ENCODE peak calls at places on chromosomes 4 and X, in five cellular contexts. V is T-cell; L is midbrain; B is activated T-cell treated with anti-CD3 and anti-CD28 coated beads for 4 hours; A is CD8-positive, alpha-beta T cell. D is an unnamed sample.

GRCh38 chr4:158410272-158410671 is 111.4 kb upstream of the RXFP1 start:
- DNase-seq in V (no peak), L (no peak), B (no peak), A (no peak), D (no peak)

GRCh38 chrX:119398974-119399771 is at the start of gene SLC25A43:
- DNase-seq in V (peak), L (no peak), B (peak), A (peak), D (peak)

GRCh38 chr4:26410385-26411293 is 79.6 kb downstream of the CCKAR start:
- DNase-seq in V (peak), L (peak), B (peak), A (no peak), D (no peak)

GRCh38 chr4:184993243-184993642 is 25.0 kb upstream of the HELT start:
- DNase-seq in V (no peak), L (no peak), B (no peak), A (no peak), D (no peak)

GRCh38 chrX:119482497-119483480 is 14.5 kb downstream of the SLC25A5 start:
- DNase-seq in V (peak), L (peak), B (peak), A (peak), D (peak)

GRCh38 chrX:16839852-16840460 is 30.2 kb downstream of the RBBP7 start:
- DNase-seq in V (no peak), L (no peak), B (no peak), A (no peak), D (no peak)

GRCh38 chr4:152613841-152614240 is 66.0 kb downstream of the TMEM154 start:
- DNase-seq in V (no peak), L (no peak), B (no peak), A (no peak), D (no peak)

GRCh38 chr4:121380448-121381147 is at the start of gene QRFPR:
- DNase-seq in V (no peak), L (no peak), B (no peak), A (no peak), D (no peak)

GRCh38 chr4:121308328-121308663 is 72.5 kb downstream of the QRFPR start:
- DNase-seq in V (no peak), L (no peak), B (no peak), A (no peak), D (no peak)

GRCh38 chrX:19028560-19028959 is 44.6 kb upstream of the PHKA2 start:
- DNase-seq in V (no peak), L (no peak), B (no peak), A (no peak), D (no peak)

GRCh38 chrX:24285082-24285481 is 28.8 kb downstream of the SUPT20HL2 start:
- DNase-seq in V (no peak), L (no peak), B (no peak), A (no peak), D (no peak)

GRCh38 chr4:102022343-102022742 is 231.8 kb downstream of the BANK1 start:
- DNase-seq in V (no peak), L (no peak), B (no peak), A (no peak), D (no peak)

GRCh38 chr4:53558061-53558801 is 33.1 kb downstream of the LNX1 start:
- DNase-seq in V (no peak), L (peak), B (no peak), A (no peak), D (no peak)

GRCh38 chr4:81507530-81507929 is 35.8 kb upstream of the RASGEF1B start:
- DNase-seq in V (no peak), L (no peak), B (no peak), A (no peak), D (no peak)

GRCh38 chr4:95637047-95637600 is 88.4 kb upstream of the UNC5C start:
- DNase-seq in V (no peak), L (no peak), B (no peak), A (no peak), D (no peak)

GRCh38 chr4:544386-545105 is 31.5 kb downstream of the TMEM271 start:
- DNase-seq in V (no peak), L (no peak), B (no peak), A (no peak), D (no peak)

GRCh38 chr4:81042578-81043365 is 12.3 kb downstream of the BMP3 start:
- DNase-seq in V (no peak), L (no peak), B (no peak), A (no peak), D (no peak)

GRCh38 chr4:40241936-40242590 is 45.2 kb downstream of the RHOH start:
- DNase-seq in V (no peak), L (no peak), B (no peak), A (no peak), D (no peak)

GRCh38 chr4:138861130-138861529 is 154.5 kb upstream of the NOCT start:
- DNase-seq in V (no peak), L (no peak), B (no peak), A (no peak), D (no peak)

GRCh38 chr4:130238121-130238520 is 1142.2 kb downstream of the C4orf33 start:
- DNase-seq in V (no peak), L (no peak), B (no peak), A (no peak), D (no peak)